ENCODE peak calls at places on chromosomes 16 and 17, in six cellular contexts. F is heart right ventricle, P is neural progenitor cell, N is NCI-H460, M is AG09319, O is HT1080. H is an unnamed sample.

GRCh38 chr16:48913384-48913783 is 303.4 kb upstream of the N4BP1 start:
- DNase-seq in N (no peak), O (no peak), M (no peak), F (no peak), P (no peak), H (no peak)

GRCh38 chr17:2137342-2138098 is 82.6 kb downstream of the HIC1 start:
- DNase-seq in N (no peak), P (peak; percentile 84), F (no peak), O (peak; percentile 18), M (no peak), H (no peak)

GRCh38 chr16:12318661-12319463 is 342.3 kb downstream of the SNX29 start:
- DNase-seq in F (no peak), M (no peak), N (no peak), P (no peak), O (no peak), H (no peak)

GRCh38 chr17:78476149-78476548 is 97.7 kb downstream of the PGS1 start:
- DNase-seq in F (no peak), M (no peak), P (no peak), O (no peak), N (no peak), H (no peak)

GRCh38 chr17:31745964-31746650 is 112.9 kb downstream of the COPRS start:
- DNase-seq in O (no peak), P (no peak), N (no peak), M (no peak), F (no peak), H (no peak)

GRCh38 chr17:45101883-45102811 is 30.2 kb downstream of the PLCD3 start:
- DNase-seq in N (no peak), F (no peak), O (no peak), M (no peak), P (no peak), H (no peak)

GRCh38 chr17:77528516-77529327 is 388.0 kb downstream of the SEC14L1 start:
- DNase-seq in M (no peak), F (peak; percentile 42), P (peak; percentile 86), O (no peak), N (no peak), H (peak; percentile 14)

GRCh38 chr16:81748476-81749198 is 30.5 kb upstream of the PLCG2 start:
- DNase-seq in M (no peak), P (no peak), N (no peak), F (no peak), O (no peak), H (no peak)

GRCh38 chr17:64150237-64151015 is 20.5 kb upstream of the ERN1 start:
- DNase-seq in P (no peak), M (no peak), F (no peak), N (no peak), O (no peak), H (no peak)

GRCh38 chr17:76447931-76448652 is 4.9 kb downstream of the UBE2O start:
- DNase-seq in O (no peak), N (no peak), F (no peak), P (no peak), M (no peak), H (no peak)

GRCh38 chr17:64282753-64283080 is 19.7 kb upstream of the TEX2 start:
- DNase-seq in N (no peak), O (no peak), F (no peak), M (no peak), P (no peak), H (no peak)

GRCh38 chr17:4490109-4490591 is 8.5 kb upstream of the SPNS2 start:
- DNase-seq in P (no peak), F (no peak), O (no peak), M (no peak), N (no peak), H (no peak)

GRCh38 chr17:290121-290521 is 62.5 kb downstream of the RPH3AL start:
- DNase-seq in F (no peak), O (no peak), M (no peak), P (no peak), N (no peak), H (no peak)

GRCh38 chr16:53614346-53614745 is 89.3 kb downstream of the RPGRIP1L start:
- DNase-seq in M (no peak), P (no peak), O (peak; percentile 37), F (no peak), N (no peak), H (no peak)

GRCh38 chr17:58504826-58505351 is 9.5 kb downstream of the MTMR4 start:
- DNase-seq in M (no peak), F (no peak), P (no peak), N (no peak), O (no peak), H (no peak)

GRCh38 chr17:16074423-16074822 is 74.8 kb downstream of the TTC19 start:
- DNase-seq in F (no peak), N (no peak), O (no peak), M (no peak), P (no peak), H (no peak)

GRCh38 chr16:25888873-25889272 is 197.1 kb downstream of the HS3ST4 start:
- DNase-seq in M (no peak), N (no peak), O (no peak), F (no peak), P (no peak), H (no peak)

GRCh38 chr16:10600792-10601443 is 20.5 kb upstream of the EMP2 start:
- DNase-seq in N (no peak), F (no peak), P (no peak), O (no peak), M (no peak), H (no peak)

GRCh38 chr16:81752225-81752875 is 26.7 kb upstream of the PLCG2 start:
- DNase-seq in N (no peak), O (peak; percentile 47), M (no peak), F (peak; percentile 56), P (no peak), H (no peak)

GRCh38 chr17:18187816-18188761 is 4.5 kb downstream of the ALKBH5 start:
- DNase-seq in M (no peak), P (no peak), N (no peak), F (peak; percentile 30), O (peak; percentile 59), H (no peak)

GRCh38 chr17:17492085-17492484 is 4.1 kb downstream of the RASD1 start:
- DNase-seq in F (no peak), P (no peak), O (no peak), N (no peak), M (no peak), H (no peak)

GRCh38 chr16:10740000-10740844 is 3.4 kb upstream of the NUBP1 start:
- DNase-seq in P (no peak), N (no peak), O (no peak), M (no peak), F (no peak), H (no peak)

GRCh38 chr16:50747206-50747956 is 5.5 kb downstream of the CYLD start:
- DNase-seq in P (no peak), O (peak; percentile 32), F (no peak), N (no peak), M (no peak), H (no peak)

GRCh38 chr17:75827291-75828050 is 16.7 kb downstream of the UNC13D start:
- DNase-seq in O (peak; percentile 51), F (peak; percentile 79), N (peak; percentile 42), P (peak; percentile 87), M (no peak), H (peak; percentile 74)

GRCh38 chr16:58020628-58021521 is 4.7 kb upstream of the MMP15 start:
- DNase-seq in N (peak; percentile 53), M (no peak), P (peak; percentile 69), O (peak; percentile 47), F (peak; percentile 66), H (peak; percentile 64)

H was measured in activated gamma-delta T cell treated with Interleukin-2 at 50 U/mL for 16 hours.